ENCODE peak calls at places on chromosomes 4 and X, in seven cellular contexts. One of them, this sample, is unnamed.

GRCh38 chr4:40702137-40702799 is 47.5 kb upstream of the NSUN7 start:
- DNase-seq in pancreas: no peak
- DNase-seq in stimulated activated CD8-positive, alpha-beta memory T cell treated with anti-CD3 and anti-CD28 coated beads, Interleukin-2, amount 100 ng/mL, for 1 hour: no peak
- DNase-seq in NCI-H446: no peak
- DNase-seq in RCC 7860: no peak
- DNase-seq in GM19239: no peak
- DNase-seq in brain microvascular endothelial cell: no peak
- DNase-seq in this sample: no peak

GRCh38 chr4:146486565-146486964 is 35.2 kb downstream of the SLC10A7 start:
- DNase-seq in pancreas: no peak
- DNase-seq in stimulated activated CD8-positive, alpha-beta memory T cell treated with anti-CD3 and anti-CD28 coated beads, Interleukin-2, amount 100 ng/mL, for 1 hour: no peak
- DNase-seq in NCI-H446: no peak
- DNase-seq in RCC 7860: no peak
- DNase-seq in GM19239: peak; percentile 24
- DNase-seq in brain microvascular endothelial cell: no peak
- DNase-seq in this sample: no peak

GRCh38 chr4:107689912-107690587 is 30.0 kb downstream of the PAPSS1 start:
- DNase-seq in pancreas: no peak
- DNase-seq in stimulated activated CD8-positive, alpha-beta memory T cell treated with anti-CD3 and anti-CD28 coated beads, Interleukin-2, amount 100 ng/mL, for 1 hour: no peak
- DNase-seq in NCI-H446: no peak
- DNase-seq in RCC 7860: peak; percentile 74
- DNase-seq in GM19239: no peak
- DNase-seq in brain microvascular endothelial cell: peak; percentile 76
- DNase-seq in this sample: peak; percentile 81

GRCh38 chr4:1410491-1411325 is 4.5 kb upstream of the NKX1-1 start:
- DNase-seq in pancreas: peak; percentile 27
- DNase-seq in stimulated activated CD8-positive, alpha-beta memory T cell treated with anti-CD3 and anti-CD28 coated beads, Interleukin-2, amount 100 ng/mL, for 1 hour: no peak
- DNase-seq in NCI-H446: no peak
- DNase-seq in RCC 7860: no peak
- DNase-seq in GM19239: peak; percentile 51
- DNase-seq in brain microvascular endothelial cell: peak; percentile 6
- DNase-seq in this sample: peak; percentile 11

GRCh38 chrX:68238568-68238967 is 194.7 kb downstream of the OPHN1 start:
- DNase-seq in pancreas: no peak
- DNase-seq in stimulated activated CD8-positive, alpha-beta memory T cell treated with anti-CD3 and anti-CD28 coated beads, Interleukin-2, amount 100 ng/mL, for 1 hour: no peak
- DNase-seq in NCI-H446: no peak
- DNase-seq in RCC 7860: no peak
- DNase-seq in GM19239: no peak
- DNase-seq in brain microvascular endothelial cell: no peak
- DNase-seq in this sample: no peak

GRCh38 chrX:139762400-139763183 is 54.6 kb upstream of the MCF2 start:
- DNase-seq in pancreas: peak; percentile 52
- DNase-seq in stimulated activated CD8-positive, alpha-beta memory T cell treated with anti-CD3 and anti-CD28 coated beads, Interleukin-2, amount 100 ng/mL, for 1 hour: no peak
- DNase-seq in NCI-H446: no peak
- DNase-seq in RCC 7860: no peak
- DNase-seq in GM19239: no peak
- DNase-seq in brain microvascular endothelial cell: peak; percentile 11
- DNase-seq in this sample: no peak

GRCh38 chr4:26081795-26082498 is 167.9 kb downstream of the SMIM20 start:
- DNase-seq in pancreas: no peak
- DNase-seq in stimulated activated CD8-positive, alpha-beta memory T cell treated with anti-CD3 and anti-CD28 coated beads, Interleukin-2, amount 100 ng/mL, for 1 hour: no peak
- DNase-seq in NCI-H446: no peak
- DNase-seq in RCC 7860: peak; percentile 24
- DNase-seq in GM19239: no peak
- DNase-seq in brain microvascular endothelial cell: no peak
- DNase-seq in this sample: peak; percentile 53

GRCh38 chrX:46279925-46280313 is 265.3 kb downstream of the ZNF674 start:
- DNase-seq in pancreas: no peak
- DNase-seq in stimulated activated CD8-positive, alpha-beta memory T cell treated with anti-CD3 and anti-CD28 coated beads, Interleukin-2, amount 100 ng/mL, for 1 hour: no peak
- DNase-seq in NCI-H446: no peak
- DNase-seq in RCC 7860: peak; percentile 40
- DNase-seq in GM19239: no peak
- DNase-seq in brain microvascular endothelial cell: no peak
- DNase-seq in this sample: peak; percentile 49

GRCh38 chrX:45143455-45143854 is 57.2 kb downstream of the DIPK2B start:
- DNase-seq in pancreas: no peak
- DNase-seq in stimulated activated CD8-positive, alpha-beta memory T cell treated with anti-CD3 and anti-CD28 coated beads, Interleukin-2, amount 100 ng/mL, for 1 hour: no peak
- DNase-seq in NCI-H446: no peak
- DNase-seq in RCC 7860: no peak
- DNase-seq in GM19239: no peak
- DNase-seq in brain microvascular endothelial cell: no peak
- DNase-seq in this sample: peak; percentile 1

GRCh38 chrX:27444093-27444908 is 18.8 kb downstream of the PPP4R3C start:
- DNase-seq in pancreas: peak; percentile 19
- DNase-seq in stimulated activated CD8-positive, alpha-beta memory T cell treated with anti-CD3 and anti-CD28 coated beads, Interleukin-2, amount 100 ng/mL, for 1 hour: no peak
- DNase-seq in NCI-H446: no peak
- DNase-seq in RCC 7860: no peak
- DNase-seq in GM19239: no peak
- DNase-seq in brain microvascular endothelial cell: no peak
- DNase-seq in this sample: no peak

GRCh38 chrX:122440832-122441231 is 743.2 kb upstream of the GRIA3 start:
- DNase-seq in pancreas: no peak
- DNase-seq in stimulated activated CD8-positive, alpha-beta memory T cell treated with anti-CD3 and anti-CD28 coated beads, Interleukin-2, amount 100 ng/mL, for 1 hour: no peak
- DNase-seq in NCI-H446: no peak
- DNase-seq in RCC 7860: no peak
- DNase-seq in GM19239: no peak
- DNase-seq in brain microvascular endothelial cell: no peak
- DNase-seq in this sample: no peak

GRCh38 chr4:93835929-93836328 is 7.4 kb downstream of the ATOH1 start:
- DNase-seq in pancreas: no peak
- DNase-seq in stimulated activated CD8-positive, alpha-beta memory T cell treated with anti-CD3 and anti-CD28 coated beads, Interleukin-2, amount 100 ng/mL, for 1 hour: no peak
- DNase-seq in NCI-H446: no peak
- DNase-seq in RCC 7860: no peak
- DNase-seq in GM19239: no peak
- DNase-seq in brain microvascular endothelial cell: no peak
- DNase-seq in this sample: peak; percentile 6

GRCh38 chr4:182494103-182494502 is 250.9 kb downstream of the TENM3 start:
- DNase-seq in pancreas: no peak
- DNase-seq in stimulated activated CD8-positive, alpha-beta memory T cell treated with anti-CD3 and anti-CD28 coated beads, Interleukin-2, amount 100 ng/mL, for 1 hour: no peak
- DNase-seq in NCI-H446: no peak
- DNase-seq in RCC 7860: no peak
- DNase-seq in GM19239: no peak
- DNase-seq in brain microvascular endothelial cell: no peak
- DNase-seq in this sample: no peak

GRCh38 chrX:40603446-40603845 is 19.8 kb upstream of the MPC1L start:
- DNase-seq in pancreas: no peak
- DNase-seq in stimulated activated CD8-positive, alpha-beta memory T cell treated with anti-CD3 and anti-CD28 coated beads, Interleukin-2, amount 100 ng/mL, for 1 hour: no peak
- DNase-seq in NCI-H446: no peak
- DNase-seq in RCC 7860: no peak
- DNase-seq in GM19239: no peak
- DNase-seq in brain microvascular endothelial cell: no peak
- DNase-seq in this sample: no peak

GRCh38 chr4:100935090-100935489 is 412.2 kb downstream of the PPP3CA start:
- DNase-seq in pancreas: no peak
- DNase-seq in stimulated activated CD8-positive, alpha-beta memory T cell treated with anti-CD3 and anti-CD28 coated beads, Interleukin-2, amount 100 ng/mL, for 1 hour: no peak
- DNase-seq in NCI-H446: no peak
- DNase-seq in RCC 7860: no peak
- DNase-seq in GM19239: no peak
- DNase-seq in brain microvascular endothelial cell: no peak
- DNase-seq in this sample: peak; percentile 13

GRCh38 chr4:169260217-169260866 is 10.4 kb downstream of the SH3RF1 start:
- DNase-seq in pancreas: no peak
- DNase-seq in stimulated activated CD8-positive, alpha-beta memory T cell treated with anti-CD3 and anti-CD28 coated beads, Interleukin-2, amount 100 ng/mL, for 1 hour: no peak
- DNase-seq in NCI-H446: no peak
- DNase-seq in RCC 7860: no peak
- DNase-seq in GM19239: no peak
- DNase-seq in brain microvascular endothelial cell: no peak
- DNase-seq in this sample: no peak

GRCh38 chr4:99720206-99720605 is 62.6 kb upstream of the C4orf54 start:
- DNase-seq in pancreas: no peak
- DNase-seq in stimulated activated CD8-positive, alpha-beta memory T cell treated with anti-CD3 and anti-CD28 coated beads, Interleukin-2, amount 100 ng/mL, for 1 hour: no peak
- DNase-seq in NCI-H446: no peak
- DNase-seq in RCC 7860: no peak
- DNase-seq in GM19239: no peak
- DNase-seq in brain microvascular endothelial cell: no peak
- DNase-seq in this sample: no peak

GRCh38 chr4:168652818-168653217 is 156.0 kb downstream of the PALLD start:
- DNase-seq in pancreas: no peak
- DNase-seq in stimulated activated CD8-positive, alpha-beta memory T cell treated with anti-CD3 and anti-CD28 coated beads, Interleukin-2, amount 100 ng/mL, for 1 hour: no peak
- DNase-seq in NCI-H446: no peak
- DNase-seq in RCC 7860: no peak
- DNase-seq in GM19239: no peak
- DNase-seq in brain microvascular endothelial cell: no peak
- DNase-seq in this sample: no peak

GRCh38 chrX:16946971-16947562 is 609 bp downstream of the REPS2 start:
- DNase-seq in pancreas: peak; percentile 46
- DNase-seq in stimulated activated CD8-positive, alpha-beta memory T cell treated with anti-CD3 and anti-CD28 coated beads, Interleukin-2, amount 100 ng/mL, for 1 hour: no peak
- DNase-seq in NCI-H446: no peak
- DNase-seq in RCC 7860: no peak
- DNase-seq in GM19239: no peak
- DNase-seq in brain microvascular endothelial cell: no peak
- DNase-seq in this sample: no peak

GRCh38 chr4:3116955-3117354 is 42.5 kb downstream of the HTT start:
- DNase-seq in pancreas: no peak
- DNase-seq in stimulated activated CD8-positive, alpha-beta memory T cell treated with anti-CD3 and anti-CD28 coated beads, Interleukin-2, amount 100 ng/mL, for 1 hour: no peak
- DNase-seq in NCI-H446: no peak
- DNase-seq in RCC 7860: no peak
- DNase-seq in GM19239: no peak
- DNase-seq in brain microvascular endothelial cell: no peak
- DNase-seq in this sample: no peak

GRCh38 chrX:155966876-155967275 is 30.6 kb upstream of the IL9R start:
- DNase-seq in pancreas: no peak
- DNase-seq in stimulated activated CD8-positive, alpha-beta memory T cell treated with anti-CD3 and anti-CD28 coated beads, Interleukin-2, amount 100 ng/mL, for 1 hour: no peak
- DNase-seq in NCI-H446: no peak
- DNase-seq in RCC 7860: no peak
- DNase-seq in GM19239: peak; percentile 4
- DNase-seq in brain microvascular endothelial cell: no peak
- DNase-seq in this sample: peak; percentile 38

GRCh38 chr4:55372259-55372658 is 23.5 kb upstream of the TMEM165 start:
- DNase-seq in pancreas: no peak
- DNase-seq in stimulated activated CD8-positive, alpha-beta memory T cell treated with anti-CD3 and anti-CD28 coated beads, Interleukin-2, amount 100 ng/mL, for 1 hour: no peak
- DNase-seq in NCI-H446: no peak
- DNase-seq in RCC 7860: no peak
- DNase-seq in GM19239: no peak
- DNase-seq in brain microvascular endothelial cell: peak; percentile 97
- DNase-seq in this sample: peak; percentile 40